ENCODE peak calls at places on chromosomes 1 and 21, in four cellular contexts. C, K, D and R are unnamed samples.

GRCh38 chr1:181398544-181398943 is 84.8 kb upstream of the CACNA1E start:
- DNase-seq in C (no peak), K (no peak), D (no peak), R (no peak)

GRCh38 chr1:235069577-235070563 is 58.8 kb downstream of the TOMM20 start:
- DNase-seq in C (no peak), K (no peak), D (peak; percentile 71), R (peak; percentile 65)

GRCh38 chr1:212412374-212412773 is 2.3 kb downstream of the PACC1 start:
- DNase-seq in C (no peak), K (no peak), D (no peak), R (no peak)

GRCh38 chr1:166789286-166789685 is 50.0 kb upstream of the POGK start:
- DNase-seq in C (no peak), K (no peak), D (no peak), R (no peak)

GRCh38 chr1:12087797-12088314 is 24.8 kb downstream of the TNFRSF8 start:
- DNase-seq in C (peak; percentile 75), K (no peak), D (no peak), R (no peak)

GRCh38 chr1:210239295-210240155 is 6.9 kb downstream of the SERTAD4 start:
- DNase-seq in C (no peak), K (no peak), D (no peak), R (no peak)

GRCh38 chr1:111811891-111812290 is 56.2 kb downstream of the DDX20 start:
- DNase-seq in C (no peak), K (no peak), D (no peak), R (no peak)

GRCh38 chr1:187840557-187840956 is 1011.8 kb downstream of the PLA2G4A start:
- DNase-seq in C (no peak), K (no peak), D (no peak), R (no peak)

GRCh38 chr1:223540485-223541106 is 124.9 kb downstream of the CAPN8 start:
- DNase-seq in C (no peak), K (no peak), D (no peak), R (no peak)

GRCh38 chr1:231279081-231279480 is 38.1 kb downstream of the GNPAT start:
- DNase-seq in C (no peak), K (no peak), D (no peak), R (no peak)

GRCh38 chr1:32172621-32173245 is 6.7 kb upstream of the TXLNA start:
- DNase-seq in C (no peak), K (no peak), D (no peak), R (no peak)

GRCh38 chr1:203127672-203128611 is at the start of gene ADORA1:
- DNase-seq in C (peak; percentile 55), K (no peak), D (peak; percentile 36), R (peak; percentile 62)

GRCh38 chr1:203051841-203052324 is 25.6 kb downstream of the PPFIA4 start:
- DNase-seq in C (no peak), K (no peak), D (peak; percentile 62), R (no peak)

GRCh38 chr1:224456637-224456953 is 22.0 kb upstream of the WDR26 start:
- DNase-seq in C (no peak), K (no peak), D (no peak), R (no peak)

GRCh38 chr21:33206771-33207290 is 22.9 kb upstream of the IFNAR2 start:
- DNase-seq in C (no peak), K (no peak), D (no peak), R (no peak)

GRCh38 chr1:22326372-22326915 is 125.2 kb upstream of the ZBTB40 start:
- DNase-seq in C (no peak), K (no peak), D (no peak), R (no peak)

GRCh38 chr21:43806017-43806710 is 16.8 kb downstream of the RRP1 start:
- DNase-seq in C (no peak), K (no peak), D (no peak), R (no peak)

GRCh38 chr1:180680558-180681144 is 48.8 kb downstream of the XPR1 start:
- DNase-seq in C (no peak), K (no peak), D (no peak), R (no peak)

GRCh38 chr1:11501906-11502485 is 23.0 kb downstream of the DISP3 start:
- DNase-seq in C (no peak), K (no peak), D (no peak), R (no peak)

GRCh38 chr1:199042193-199042592 is 403.4 kb downstream of the PTPRC start:
- DNase-seq in C (no peak), K (no peak), D (no peak), R (no peak)

GRCh38 chr1:8816831-8817412 is 518 bp downstream of the RERE start:
- DNase-seq in C (no peak), K (peak; percentile 19), D (no peak), R (peak; percentile 66)

GRCh38 chr1:225329041-225329440 is 98.8 kb downstream of the LBR start:
- DNase-seq in C (no peak), K (no peak), D (no peak), R (no peak)

GRCh38 chr1:214525535-214526019 is 25.8 kb downstream of the PTPN14 start:
- DNase-seq in C (no peak), K (no peak), D (no peak), R (no peak)

GRCh38 chr1:169694304-169694703 is 17.1 kb downstream of the SELL start:
- DNase-seq in C (no peak), K (no peak), D (no peak), R (no peak)

GRCh38 chr1:232344791-232345399 is 285.0 kb downstream of the SIPA1L2 start:
- DNase-seq in C (no peak), K (no peak), D (no peak), R (no peak)

GRCh38 chr1:20508411-20508771 is 440 bp upstream of the MUL1 start:
- DNase-seq in C (no peak), K (no peak), D (no peak), R (no peak)

GRCh38 chr1:112718691-112719418 is 3.7 kb upstream of the PPM1J start:
- DNase-seq in C (peak; percentile 89), K (peak; percentile 80), D (peak; percentile 78), R (peak; percentile 84)

GRCh38 chr1:31620631-31621497 is 3.4 kb downstream of the HCRTR1 start:
- DNase-seq in C (peak; percentile 47), K (no peak), D (no peak), R (no peak)

GRCh38 chr1:84148758-84149157 is 4.7 kb downstream of the PRKACB start:
- DNase-seq in C (no peak), K (no peak), D (no peak), R (no peak)

GRCh38 chr1:8211251-8211619 is 106.7 kb upstream of the SLC45A1 start:
- DNase-seq in C (no peak), K (no peak), D (no peak), R (no peak)

GRCh38 chr1:29474274-29474824 is 238.0 kb downstream of the PTPRU start:
- DNase-seq in C (no peak), K (no peak), D (no peak), R (no peak)

GRCh38 chr21:44892095-44892494 is 18.6 kb upstream of the PTTG1IP start:
- DNase-seq in C (no peak), K (no peak), D (no peak), R (no peak)

GRCh38 chr1:244860914-244861610 is 3.3 kb downstream of the HNRNPU start:
- DNase-seq in C (no peak), K (no peak), D (no peak), R (no peak)

GRCh38 chr1:18004257-18004656 is 103.3 kb upstream of the IGSF21 start:
- DNase-seq in C (no peak), K (no peak), D (no peak), R (no peak)

GRCh38 chr1:224769987-224770693 is 154.0 kb downstream of the CNIH3 start:
- DNase-seq in C (no peak), K (no peak), D (no peak), R (no peak)

GRCh38 chr1:67831850-67832513 is 1.3 kb downstream of the GNG12 start:
- DNase-seq in C (no peak), K (no peak), D (no peak), R (peak; percentile 76)

GRCh38 chr1:221184131-221184794 is 305.0 kb downstream of the HLX start:
- DNase-seq in C (no peak), K (no peak), D (no peak), R (no peak)

GRCh38 chr1:199352351-199352750 is 675.2 kb upstream of the NR5A2 start:
- DNase-seq in C (no peak), K (no peak), D (no peak), R (no peak)

GRCh38 chr1:225896937-225897549 is 8.1 kb upstream of the LEFTY1 start:
- DNase-seq in C (peak; percentile 76), K (peak; percentile 32), D (no peak), R (peak; percentile 73)